ENCODE peak calls at places on chromosomes 6 and 20, in six cellular contexts. I, K, G, J, Z and S are unnamed samples.

GRCh38 chr20:32278199-32278643 is 770 bp downstream of the KIF3B start:
- DNase-seq in K (no peak), I (no peak), Z (no peak), J (no peak), G (peak), S (peak)

GRCh38 chr20:5504061-5504739 is 187.4 kb upstream of the PROKR2 start:
- DNase-seq in J (peak), G (peak), Z (no peak), K (peak), I (no peak), S (peak)

GRCh38 chr20:10761232-10761631 is 87.4 kb upstream of the JAG1 start:
- DNase-seq in Z (no peak), J (no peak), K (no peak), I (no peak), G (no peak), S (no peak)

GRCh38 chr6:113857565-113858066 is 471 bp downstream of the MARCKS start:
- DNase-seq in Z (no peak), K (peak), I (no peak), G (no peak), J (peak), S (no peak)

GRCh38 chr20:60535211-60535610 is 577.0 kb downstream of the CDH26 start:
- DNase-seq in I (no peak), J (no peak), K (no peak), Z (no peak), G (no peak), S (no peak)

GRCh38 chr20:9646375-9646774 is 132.0 kb downstream of the LAMP5 start:
- DNase-seq in I (no peak), K (no peak), Z (no peak), J (no peak), G (no peak), S (no peak)

GRCh38 chr6:32945106-32945761 is 4.4 kb upstream of the HLA-DMB start:
- DNase-seq in Z (peak), K (no peak), J (no peak), I (no peak), G (no peak), S (no peak)

GRCh38 chr20:43863821-43864544 is 50.7 kb upstream of the TOX2 start:
- DNase-seq in J (no peak), G (no peak), Z (no peak), I (no peak), K (no peak), S (no peak)

GRCh38 chr6:111918825-111919224 is 45.6 kb upstream of the FYN start:
- DNase-seq in G (no peak), I (no peak), K (no peak), Z (no peak), J (no peak), S (no peak)

GRCh38 chr20:19692100-19692499 is 66.0 kb upstream of the RIN2 start:
- DNase-seq in K (no peak), G (no peak), Z (no peak), J (no peak), I (no peak), S (no peak)

GRCh38 chr6:106451419-106451818 is 90.9 kb downstream of the CRYBG1 start:
- DNase-seq in I (no peak), G (no peak), J (no peak), Z (no peak), K (no peak), S (no peak)

GRCh38 chr6:54232703-54233102 is 75.5 kb upstream of the TINAG start:
- DNase-seq in G (no peak), J (no peak), I (no peak), Z (no peak), K (no peak), S (no peak)

GRCh38 chr6:81446509-81446908 is 306.0 kb downstream of the TENT5A start:
- DNase-seq in I (no peak), Z (no peak), K (no peak), J (no peak), G (no peak), S (no peak)

GRCh38 chr6:81450180-81450579 is 302.3 kb downstream of the TENT5A start:
- DNase-seq in I (peak), Z (no peak), G (no peak), K (no peak), J (no peak), S (no peak)

DNA sequence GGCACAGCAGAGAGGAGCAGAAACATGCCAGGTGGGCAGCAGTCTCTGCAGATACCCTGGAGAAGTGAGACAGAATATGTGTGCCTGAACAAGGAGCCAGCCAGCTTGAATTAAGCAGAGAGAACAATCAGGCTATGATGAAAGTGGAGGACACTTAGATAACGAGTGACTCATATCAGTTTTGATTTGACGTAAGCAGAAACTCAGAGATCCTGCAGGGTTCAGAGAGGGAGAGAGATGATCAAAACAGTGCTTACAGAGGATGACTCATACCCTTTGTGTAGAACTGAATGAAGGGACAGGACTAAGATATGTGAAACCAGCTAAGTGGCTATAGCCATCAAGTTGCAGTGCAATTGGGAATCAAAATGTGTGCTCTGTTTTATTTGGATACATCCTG is 300.7 kb downstream of the TENT5A start:
- DNase-seq in G (no peak), J (no peak), Z (no peak), K (peak), I (peak), S (no peak)
- TF ChIP-seq POLR2AphosphoS5 in G (no peak), J (no peak), Z (no peak), K (no peak), I (peak), S (no peak)

GRCh38 chr6:168638497-168639072 is 197.6 kb downstream of the SMOC2 start:
- DNase-seq in I (no peak), G (no peak), K (no peak), J (no peak), Z (no peak), S (no peak)

GRCh38 chr6:168631589-168631988 is 190.6 kb downstream of the SMOC2 start:
- DNase-seq in J (no peak), K (no peak), Z (no peak), I (no peak), G (no peak), S (no peak)

GRCh38 chr6:168637853-168638252 is 196.9 kb downstream of the SMOC2 start:
- DNase-seq in I (peak), K (no peak), Z (no peak), J (no peak), G (no peak), S (no peak)

GRCh38 chr6:168636147-168636982 is 195.4 kb downstream of the SMOC2 start:
- DNase-seq in J (no peak), I (no peak), Z (no peak), G (no peak), K (peak), S (no peak)

DNA sequence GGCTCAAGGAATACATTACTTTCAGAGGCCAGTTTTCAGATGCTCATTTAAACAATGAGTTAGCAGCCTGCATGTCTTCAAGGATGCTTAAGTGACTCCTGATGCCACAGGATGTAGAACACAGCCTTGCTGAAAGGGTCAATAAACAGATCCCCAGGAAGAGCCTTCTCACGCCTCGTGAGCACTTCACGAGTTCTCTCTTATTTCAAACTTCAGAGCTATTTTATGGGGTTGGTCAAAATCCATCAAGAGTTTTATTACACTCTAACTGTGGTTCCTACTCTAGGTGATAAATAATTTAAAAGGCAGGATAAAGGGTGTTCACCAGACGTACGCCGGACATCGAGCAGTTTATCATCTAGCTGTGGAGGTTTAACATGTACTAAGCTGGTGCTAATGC is 193.9 kb downstream of the SMOC2 start:
- DNase-seq in G (no peak), J (no peak), I (no peak), K (no peak), Z (no peak), S (no peak)
- TF ChIP-seq POLR2AphosphoS5 in G (no peak), J (no peak), I (no peak), K (no peak), Z (no peak), S (no peak)

DNA sequence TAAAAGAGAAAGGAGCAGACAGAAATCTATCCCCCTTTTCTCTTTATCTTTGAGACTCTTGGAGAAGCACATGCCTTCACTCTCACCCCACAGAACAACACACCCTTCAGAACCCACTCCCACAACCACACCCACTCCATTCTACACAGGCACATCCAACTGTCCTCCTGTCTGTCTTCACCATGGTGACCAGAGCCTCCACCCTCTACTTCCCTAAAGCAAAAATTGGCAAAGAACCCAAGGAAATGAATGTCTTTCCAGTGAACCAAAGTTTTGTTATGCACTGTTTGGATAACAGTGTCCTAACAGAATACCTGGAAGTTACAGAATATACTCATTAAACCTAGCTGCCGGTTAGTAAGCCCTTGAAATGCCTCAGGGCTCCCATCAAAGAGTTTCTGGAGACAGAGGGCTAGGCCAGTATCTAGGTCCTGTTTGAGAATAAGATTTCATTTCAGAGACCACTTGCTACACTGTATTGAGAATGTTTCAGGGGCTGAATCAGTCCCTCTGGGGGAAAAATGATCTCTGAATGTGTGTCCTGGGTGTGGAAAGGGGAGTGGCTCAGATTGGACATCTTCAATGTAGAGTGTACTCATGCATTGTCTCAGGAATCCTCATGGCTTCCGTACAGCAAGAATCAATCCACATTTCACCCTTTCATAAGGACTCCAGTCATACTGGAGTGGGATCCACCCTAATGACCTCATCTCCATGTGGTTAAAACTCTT is 101.1 kb downstream of the LY86 start:
- DNase-seq in K (no peak), J (no peak), G (no peak), Z (no peak), I (no peak), S (no peak)
- TF ChIP-seq POLR2AphosphoS5 in K (no peak), J (no peak), G (no peak), Z (no peak), I (no peak), S (no peak)

GRCh38 chr6:92377137-92377536 is 1042.2 kb downstream of the EPHA7 start:
- DNase-seq in K (no peak), J (no peak), G (no peak), I (no peak), Z (no peak), S (no peak)
- TF ChIP-seq POLR2AphosphoS5 in K (no peak), J (no peak), G (no peak), I (no peak), Z (no peak), S (no peak)

DNA sequence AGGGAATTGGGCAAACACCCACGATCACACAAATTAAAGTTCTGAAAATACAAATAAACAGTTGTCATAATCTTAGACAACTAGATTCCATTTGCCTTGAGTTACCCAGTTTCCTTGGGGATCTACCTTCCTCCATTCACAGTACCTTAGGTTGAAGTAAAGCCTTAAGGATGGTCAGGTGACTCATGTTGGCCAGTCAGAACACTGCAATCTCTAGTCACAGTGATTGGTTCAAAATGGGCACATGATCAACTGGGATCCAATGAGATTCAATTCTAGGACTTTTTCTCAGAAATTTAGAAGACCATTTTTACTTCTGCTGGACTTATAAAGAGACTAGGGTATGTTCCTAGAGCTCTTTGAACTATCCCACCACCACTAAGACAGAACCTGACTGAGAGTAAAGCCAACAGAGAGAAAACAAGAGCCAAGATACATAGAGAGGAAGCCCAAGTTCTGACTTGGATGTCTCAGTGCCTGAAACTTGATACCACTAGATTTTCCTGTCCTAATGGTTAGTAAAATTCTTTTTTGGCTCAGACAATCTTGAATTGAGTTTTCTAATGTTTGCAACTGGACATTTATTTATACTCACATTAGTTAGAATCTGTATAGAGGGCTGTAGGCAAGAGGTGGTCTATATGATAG is 8.6 kb upstream of the CLIC5 start:
- DNase-seq in K (no peak), I (no peak), Z (no peak), J (no peak), G (no peak), S (no peak)
- TF ChIP-seq POLR2AphosphoS5 in K (no peak), I (no peak), Z (no peak), J (no peak), G (no peak), S (no peak)

DNA sequence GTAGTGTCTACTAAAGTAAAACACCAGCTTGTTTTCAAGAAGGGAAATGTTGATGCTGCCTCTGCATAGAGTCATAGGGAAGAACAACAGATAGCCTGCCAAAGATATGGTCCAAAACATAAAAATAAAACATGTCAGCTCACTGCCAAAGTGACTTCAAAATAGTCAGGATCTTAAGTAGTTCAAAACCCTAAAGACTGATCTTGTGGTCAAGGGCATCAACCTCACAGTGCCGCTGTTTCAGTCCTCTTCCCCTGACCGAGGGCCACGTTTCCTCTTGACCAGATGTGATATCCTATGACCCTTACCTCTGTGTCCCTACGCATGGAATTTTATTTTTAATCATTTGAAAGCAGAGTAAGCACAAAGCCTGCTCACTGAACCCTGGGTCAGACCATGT is 104.2 kb upstream of the CNKSR3 start:
- DNase-seq in I (no peak), Z (no peak), G (no peak), J (no peak), K (no peak), S (no peak)
- TF ChIP-seq POLR2AphosphoS5 in I (no peak), Z (no peak), G (no peak), J (no peak), K (no peak), S (no peak)

GRCh38 chr6:143603474-143603873 is 74.3 kb upstream of the PHACTR2 start:
- DNase-seq in G (no peak), K (no peak), I (no peak), Z (no peak), J (no peak), S (no peak)
- TF ChIP-seq POLR2AphosphoS5 in G (no peak), K (no peak), I (no peak), Z (no peak), J (no peak), S (no peak)

GRCh38 chr6:144284753-144285547 is at the start of gene UTRN:
- DNase-seq in J (peak), Z (peak), K (peak), G (peak), I (no peak), S (peak)
- TF ChIP-seq POLR2AphosphoS5 in J (peak), Z (peak), K (peak), G (no peak), I (peak), S (no peak)

DNA sequence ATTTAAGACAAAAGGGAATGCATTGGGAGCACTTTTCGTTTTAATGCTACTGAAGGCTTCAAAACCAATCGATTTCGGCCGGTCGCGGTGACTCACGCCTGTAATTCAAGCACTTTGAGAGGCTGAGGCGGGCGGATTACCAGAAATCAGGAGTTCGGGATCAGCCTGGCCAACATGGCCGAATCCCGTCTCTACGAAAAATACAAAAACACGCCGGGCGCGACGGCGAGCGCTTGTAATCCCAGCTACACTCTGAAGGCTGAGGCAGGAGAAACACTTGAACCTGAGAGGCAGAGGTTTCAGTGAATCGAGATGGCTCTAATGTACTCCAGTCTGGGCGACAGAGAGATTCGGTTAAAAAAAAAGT is 58.4 kb downstream of the TRIM38 start:
- DNase-seq in I (peak), Z (no peak), K (no peak), J (peak), G (no peak), S (no peak)
- TF ChIP-seq POLR2AphosphoS5 in I (no peak), Z (no peak), K (no peak), J (no peak), G (no peak), S (no peak)

GRCh38 chr6:7172605-7173185 is 64.9 kb downstream of the RREB1 start:
- DNase-seq in Z (no peak), G (no peak), I (no peak), K (no peak), J (no peak), S (no peak)
- TF ChIP-seq POLR2AphosphoS5 in Z (no peak), G (no peak), I (no peak), K (no peak), J (no peak), S (no peak)